ENCODE peak calls at places on chromosomes 3 and 15, in four cellular contexts. T, Q, V and J are unnamed samples.

GRCh38 chr3:24128195-24129005 is 183.3 kb downstream of the NR1D2 start:
- DNase-seq in T (no peak), Q (no peak), V (no peak), J (peak)

GRCh38 chr3:103056953-103057450 is 622.2 kb downstream of the ZPLD1 start:
- DNase-seq in T (no peak), Q (no peak), V (no peak), J (no peak)

GRCh38 chr3:16056210-16056607 is 118.3 kb upstream of the GALNT15 start:
- DNase-seq in T (no peak), Q (no peak), V (no peak), J (peak)

GRCh38 chr3:127277591-127277990 is 10.3 kb downstream of the PRR20G start:
- DNase-seq in T (no peak), Q (no peak), V (no peak), J (no peak)

GRCh38 chr3:155739154-155739553 is 5.7 kb downstream of the PLCH1 start:
- DNase-seq in T (no peak), Q (no peak), V (no peak), J (no peak)

GRCh38 chr3:16060945-16061344 is 113.5 kb upstream of the GALNT15 start:
- DNase-seq in T (no peak), Q (peak), V (peak), J (peak)

GRCh38 chr15:41281236-41281635 is 50.2 kb downstream of the CHP1 start:
- DNase-seq in T (no peak), Q (peak), V (no peak), J (peak)

GRCh38 chr3:186517218-186517617 is 27.0 kb downstream of the CRYGS start:
- DNase-seq in T (no peak), Q (no peak), V (no peak), J (no peak)

GRCh38 chr3:126212629-126213375 is 32.4 kb upstream of the ALDH1L1 start:
- DNase-seq in T (peak), Q (no peak), V (peak), J (peak)

GRCh38 chr3:139935071-139935865 is at the start of gene CLSTN2:
- DNase-seq in T (peak), Q (peak), V (peak), J (peak)

GRCh38 chr3:169146112-169146665 is 517.3 kb downstream of the MECOM start:
- DNase-seq in T (peak), Q (peak), V (peak), J (peak)

GRCh38 chr3:32557640-32558352 is 12.9 kb downstream of the DYNC1LI1 start:
- DNase-seq in T (no peak), Q (no peak), V (no peak), J (no peak)

GRCh38 chr3:79521221-79521848 is 246.5 kb downstream of the ROBO1 start:
- DNase-seq in T (peak), Q (peak), V (peak), J (peak)

GRCh38 chr3:114551770-114552526 is 258.1 kb downstream of the TIGIT start:
- DNase-seq in T (no peak), Q (peak), V (peak), J (peak)

GRCh38 chr3:159451067-159451466 is 537.6 kb upstream of the IL12A start:
- DNase-seq in T (peak), Q (no peak), V (no peak), J (no peak)

GRCh38 chr3:23052230-23053019 is 150.7 kb upstream of the UBE2E2 start:
- DNase-seq in T (no peak), Q (no peak), V (no peak), J (no peak)

GRCh38 chr3:174720717-174721116 is 138.4 kb upstream of the NAALADL2 start:
- DNase-seq in T (no peak), Q (no peak), V (peak), J (no peak)

GRCh38 chr3:164952966-164953365 is 125.3 kb downstream of the SI start:
- DNase-seq in T (no peak), Q (no peak), V (no peak), J (no peak)

GRCh38 chr3:169430687-169431404 is 232.7 kb downstream of the MECOM start:
- DNase-seq in T (no peak), Q (peak), V (peak), J (no peak)

GRCh38 chr15:73794501-73795133 is 41.5 kb upstream of the INSYN1 start:
- DNase-seq in T (no peak), Q (peak), V (no peak), J (peak)

GRCh38 chr3:133452603-133453313 is 52.9 kb downstream of the BFSP2 start:
- DNase-seq in T (no peak), Q (no peak), V (no peak), J (no peak)

GRCh38 chr3:174363256-174363655 is 495.9 kb upstream of the NAALADL2 start:
- DNase-seq in T (no peak), Q (no peak), V (peak), J (no peak)

GRCh38 chr3:123664771-123665170 is 79.9 kb upstream of the HACD2 start:
- DNase-seq in T (no peak), Q (no peak), V (no peak), J (no peak)

GRCh38 chr3:171487382-171487781 is 27.2 kb upstream of the TNIK start:
- DNase-seq in T (no peak), Q (no peak), V (no peak), J (no peak)

GRCh38 chr15:90660195-90660995 is 56.8 kb upstream of the BLM start:
- DNase-seq in T (no peak), Q (peak), V (no peak), J (peak)

GRCh38 chr3:139533781-139534443 is 5.6 kb downstream of the RBP1 start:
- DNase-seq in T (peak), Q (peak), V (peak), J (peak)

GRCh38 chr3:141292346-141293058 is 60.9 kb downstream of the PXYLP1 start:
- DNase-seq in T (no peak), Q (no peak), V (peak), J (no peak)

GRCh38 chr3:58334013-58334321 is 1.3 kb downstream of the PXK start:
- DNase-seq in T (no peak), Q (no peak), V (no peak), J (no peak)

GRCh38 chr3:124107491-124107890 is 115.6 kb upstream of the ROPN1 start:
- DNase-seq in T (no peak), Q (no peak), V (no peak), J (no peak)

GRCh38 chr3:23762214-23763039 is 43.3 kb upstream of the UBE2E1 start:
- DNase-seq in T (no peak), Q (no peak), V (no peak), J (peak)

GRCh38 chr3:81980566-81981494 is 219.4 kb upstream of the GBE1 start:
- DNase-seq in T (no peak), Q (no peak), V (no peak), J (no peak)

GRCh38 chr3:55362206-55362960 is 124.7 kb downstream of the WNT5A start:
- DNase-seq in T (no peak), Q (peak), V (no peak), J (peak)